ENCODE peak calls at places on chromosomes 13 and 19, in ten cellular contexts. J, D, L, F, Z, O, Y, W, I and T are unnamed samples.
A peak's percentile ranks its signal among the peaks of the same experiment; 100 is the strongest.

GRCh38 chr13:86080340-86080995 is 281.2 kb upstream of the SLITRK6 start:
- DNase-seq in D (no peak), F (peak; percentile 48), L (no peak), O (no peak), I (no peak), Z (no peak), W (no peak), Y (no peak), J (no peak), T (no peak)

GRCh38 chr19:40411125-40411842 is 1.9 kb downstream of the PRX start:
- DNase-seq in L (no peak), J (no peak), O (no peak), I (no peak), F (no peak), Y (no peak), W (no peak), Z (no peak), D (no peak), T (no peak)

GRCh38 chr19:661427-662196 is 1.4 kb downstream of the RNF126 start:
- DNase-seq in J (peak; percentile 91), D (peak; percentile 86), O (peak; percentile 71), Z (no peak), L (peak; percentile 53), F (no peak), Y (peak; percentile 73), W (no peak), I (no peak), T (peak; percentile 75)

GRCh38 chr19:55642153-55643002 is 1.1 kb upstream of the ZNF581 start:
- DNase-seq in F (peak; percentile 51), Z (no peak), W (no peak), J (no peak), D (peak; percentile 39), L (no peak), O (peak; percentile 60), I (no peak), Y (peak; percentile 38), T (no peak)

GRCh38 chr19:35088514-35088913 is 27.1 kb upstream of the FXYD3 start:
- DNase-seq in L (no peak), F (peak; percentile 55), O (no peak), I (no peak), D (no peak), Z (peak; percentile 87), J (no peak), W (no peak), Y (no peak), T (no peak)

GRCh38 chr13:39282400-39282972 is 244.2 kb downstream of the NHLRC3 start:
- DNase-seq in D (no peak), Z (no peak), W (no peak), O (no peak), I (no peak), Y (no peak), J (peak; percentile 36), L (no peak), F (no peak), T (no peak)

GRCh38 chr13:55566334-55566733 is 1574.4 kb upstream of the PRR20A start:
- DNase-seq in J (no peak), L (no peak), Y (no peak), O (no peak), F (no peak), D (no peak), I (no peak), Z (no peak), W (no peak), T (no peak)

GRCh38 chr19:31348416-31349159 is 648 bp downstream of the TSHZ3 start:
- DNase-seq in O (no peak), I (no peak), J (no peak), W (no peak), Y (no peak), D (peak; percentile 28), F (no peak), Z (no peak), L (no peak), T (no peak)

GRCh38 chr13:113838711-113839201 is 25.1 kb downstream of the GAS6 start:
- DNase-seq in J (no peak), Z (no peak), D (no peak), W (no peak), L (no peak), O (no peak), F (no peak), I (no peak), Y (no peak), T (no peak)

GRCh38 chr19:3984908-3985642 is at the start of gene EEF2:
- DNase-seq in O (peak; percentile 97), W (peak; percentile 95), Z (peak; percentile 86), I (peak; percentile 93), F (peak; percentile 87), D (peak; percentile 92), J (peak; percentile 96), Y (peak; percentile 93), L (peak; percentile 87), T (peak; percentile 86)

GRCh38 chr13:24040835-24041234 is 119.7 kb upstream of the SPATA13 start:
- DNase-seq in W (no peak), I (no peak), J (no peak), L (no peak), O (no peak), F (no peak), Z (no peak), Y (no peak), D (no peak), T (no peak)

GRCh38 chr13:69857188-69857821 is 250.3 kb upstream of the ATXN8OS start:
- DNase-seq in F (peak; percentile 66), O (peak; percentile 32), Z (peak; percentile 13), Y (no peak), L (no peak), W (no peak), D (no peak), J (peak; percentile 10), I (peak; percentile 55), T (peak; percentile 57)

GRCh38 chr19:24159707-24160106 is 72.7 kb downstream of the ZNF254 start:
- DNase-seq in Z (no peak), I (peak; percentile 10), O (no peak), Y (no peak), J (no peak), D (no peak), W (no peak), L (no peak), F (peak; percentile 49), T (peak; percentile 5)

GRCh38 chr13:79781829-79782540 is 301.0 kb downstream of the NDFIP2 start:
- DNase-seq in L (no peak), I (no peak), W (no peak), O (no peak), D (no peak), Z (peak; percentile 63), J (no peak), F (no peak), Y (no peak), T (no peak)

GRCh38 chr13:95113601-95114000 is 187.7 kb downstream of the ABCC4 start:
- DNase-seq in O (no peak), L (no peak), D (no peak), Y (no peak), W (no peak), I (no peak), F (no peak), Z (no peak), J (no peak), T (no peak)

GRCh38 chr13:40986328-40986856 is 32.7 kb downstream of the ELF1 start:
- DNase-seq in Z (no peak), J (no peak), D (no peak), W (no peak), I (no peak), L (no peak), Y (no peak), O (no peak), F (peak; percentile 71), T (no peak)

GRCh38 chr19:38229585-38230073 is 5.6 kb upstream of the DPF1 start:
- DNase-seq in J (peak; percentile 91), W (no peak), F (peak; percentile 67), Z (peak; percentile 78), L (peak; percentile 43), I (peak; percentile 75), Y (peak; percentile 92), O (peak; percentile 81), D (peak; percentile 79), T (peak; percentile 37)

GRCh38 chr19:58581227-58582141 is 8.3 kb upstream of the MZF1 start:
- DNase-seq in D (peak; percentile 95), Z (peak; percentile 78), J (peak; percentile 88), Y (peak; percentile 83), O (peak; percentile 89), L (peak; percentile 85), I (peak; percentile 85), F (peak; percentile 85), W (peak; percentile 92), T (peak; percentile 50)

GRCh38 chr19:32041681-32042292 is 303.6 kb upstream of the ZNF507 start:
- DNase-seq in Y (no peak), W (no peak), I (peak; percentile 64), J (no peak), D (peak; percentile 38), Z (no peak), L (no peak), O (no peak), F (no peak), T (peak; percentile 29)

GRCh38 chr19:32566246-32566830 is 14.7 kb upstream of the PDCD5 start:
- DNase-seq in Z (peak; percentile 19), O (no peak), I (no peak), Y (no peak), F (no peak), L (no peak), J (no peak), W (no peak), D (no peak), T (no peak)

GRCh38 chr19:28961772-28962500 is 251.0 kb downstream of the UQCRFS1 start:
- DNase-seq in O (no peak), D (no peak), W (no peak), L (no peak), Z (peak; percentile 75), Y (no peak), J (no peak), F (no peak), I (no peak), T (no peak)